ENCODE peak calls at places on chromosomes 3 and 15, in six cellular contexts. G, L, V, C, W and Z are unnamed samples.

GRCh38 chr15:52093539-52094502 is 18.8 kb downstream of the BCL2L10 start:
- DNase-seq in G (no peak), L (peak), V (peak), C (peak), W (peak), Z (peak)

GRCh38 chr3:40616420-40616819 is 91.7 kb downstream of the ZNF621 start:
- DNase-seq in G (no peak), L (no peak), V (no peak), C (no peak), W (no peak), Z (no peak)

GRCh38 chr3:16511561-16512434 is 1.7 kb downstream of the RFTN1 start:
- DNase-seq in G (peak), L (peak), V (peak), C (peak), W (no peak), Z (peak)

GRCh38 chr3:197578376-197578775 is 22.6 kb upstream of the BDH1 start:
- DNase-seq in G (no peak), L (no peak), V (no peak), C (no peak), W (no peak), Z (no peak)

GRCh38 chr3:143538577-143538981 is 309.7 kb downstream of the SLC9A9 start:
- DNase-seq in G (no peak), L (peak), V (peak), C (peak), W (no peak), Z (peak)

GRCh38 chr3:73094951-73095350 is 33.5 kb downstream of the EBLN2 start:
- DNase-seq in G (no peak), L (no peak), V (no peak), C (no peak), W (no peak), Z (no peak)

GRCh38 chr3:171374661-171375285 is 85.4 kb downstream of the TNIK start:
- DNase-seq in G (no peak), L (peak), V (peak), C (peak), W (no peak), Z (peak)

GRCh38 chr3:142588708-142589107 is 7.5 kb upstream of the PLS1 start:
- DNase-seq in G (no peak), L (no peak), V (no peak), C (no peak), W (no peak), Z (no peak)

GRCh38 chr3:23459437-23459836 is 256.3 kb downstream of the UBE2E2 start:
- DNase-seq in G (no peak), L (no peak), V (no peak), C (no peak), W (no peak), Z (peak)

GRCh38 chr3:23457697-23458096 is 254.6 kb downstream of the UBE2E2 start:
- DNase-seq in G (no peak), L (no peak), V (no peak), C (no peak), W (no peak), Z (no peak)

GRCh38 chr3:23455775-23456174 is 252.6 kb downstream of the UBE2E2 start:
- DNase-seq in G (no peak), L (peak), V (peak), C (peak), W (no peak), Z (peak)

GRCh38 chr3:23461069-23461468 is 257.9 kb downstream of the UBE2E2 start:
- DNase-seq in G (no peak), L (no peak), V (peak), C (no peak), W (no peak), Z (no peak)

DNA sequence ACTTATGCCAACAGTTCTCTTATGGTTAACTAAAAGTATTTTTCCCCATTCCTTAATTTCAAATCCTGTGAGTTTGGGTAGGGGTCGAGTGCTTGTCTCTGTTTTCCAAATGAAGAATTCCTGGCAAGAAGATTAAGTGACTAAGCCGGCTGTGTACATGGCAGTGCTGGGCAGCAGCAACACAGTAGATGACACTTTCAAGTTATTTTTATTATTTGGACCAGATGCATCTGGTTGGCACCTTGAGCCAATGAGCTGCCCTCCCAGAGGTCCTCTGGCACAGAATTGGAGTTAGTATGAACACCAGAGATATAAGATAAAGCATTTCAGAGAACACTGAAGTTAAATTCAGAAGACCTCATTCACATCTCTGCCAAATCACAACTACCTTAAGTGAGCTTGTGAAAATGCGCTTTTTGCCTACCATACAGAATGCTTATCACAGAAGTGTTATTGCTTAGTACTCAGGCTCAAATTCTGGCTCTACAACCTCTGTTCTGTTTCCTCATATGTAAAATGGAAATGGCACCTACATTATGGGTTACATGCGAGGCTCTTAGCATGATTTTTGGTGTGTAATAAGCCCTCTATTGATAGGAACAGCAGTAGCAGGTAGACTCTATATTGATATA is 256.9 kb downstream of the UBE2E2 start:
- DNase-seq in G (no peak), L (no peak), V (no peak), C (no peak), W (no peak), Z (no peak)
- H3K4me3 ChIP-seq in G (no peak), L (no peak), V (no peak), C (no peak), W (no peak), Z (no peak)

GRCh38 chr15:67240235-67241131 is 14.0 kb downstream of the AAGAB start:
- DNase-seq in G (no peak), L (no peak), V (no peak), C (peak), W (no peak), Z (no peak)
- TF ChIP-seq CTCF in G (no peak), L (no peak), V (peak), C (peak), W (peak), Z (peak)

GRCh38 chr3:46893146-46893748 is 15.7 kb downstream of the PTH1R start:
- DNase-seq in G (no peak), L (no peak), V (no peak), C (no peak), W (no peak), Z (no peak)
- H3K4me3 ChIP-seq in G (no peak), L (no peak), V (no peak), C (no peak), W (no peak), Z (no peak)

GRCh38 chr15:71538922-71539321 is 271.4 kb upstream of the NR2E3 start:
- DNase-seq in G (no peak), L (no peak), V (no peak), C (no peak), W (no peak), Z (no peak)
- TF ChIP-seq CTCF in G (no peak), L (no peak), V (no peak), C (no peak), W (no peak), Z (no peak)

GRCh38 chr15:40104296-40104864 is 4.3 kb downstream of the BMF start:
- DNase-seq in G (no peak), L (no peak), V (no peak), C (peak), W (no peak), Z (no peak)

GRCh38 chr15:40103864-40104271 is 4.8 kb downstream of the BMF start:
- DNase-seq in G (no peak), L (no peak), V (no peak), C (no peak), W (no peak), Z (no peak)

GRCh38 chr15:40106203-40107161 is 2.2 kb downstream of the BMF start:
- DNase-seq in G (no peak), L (peak), V (peak), C (peak), W (peak), Z (peak)

GRCh38 chr15:40105517-40106202 is 3.0 kb downstream of the BMF start:
- DNase-seq in G (no peak), L (no peak), V (no peak), C (no peak), W (no peak), Z (no peak)

GRCh38 chr15:40104865-40105516 is 3.7 kb downstream of the BMF start:
- DNase-seq in G (peak), L (peak), V (peak), C (peak), W (peak), Z (peak)
- H3K4me3 ChIP-seq in G (no peak), L (no peak), V (no peak), C (no peak), W (no peak), Z (no peak)

DNA sequence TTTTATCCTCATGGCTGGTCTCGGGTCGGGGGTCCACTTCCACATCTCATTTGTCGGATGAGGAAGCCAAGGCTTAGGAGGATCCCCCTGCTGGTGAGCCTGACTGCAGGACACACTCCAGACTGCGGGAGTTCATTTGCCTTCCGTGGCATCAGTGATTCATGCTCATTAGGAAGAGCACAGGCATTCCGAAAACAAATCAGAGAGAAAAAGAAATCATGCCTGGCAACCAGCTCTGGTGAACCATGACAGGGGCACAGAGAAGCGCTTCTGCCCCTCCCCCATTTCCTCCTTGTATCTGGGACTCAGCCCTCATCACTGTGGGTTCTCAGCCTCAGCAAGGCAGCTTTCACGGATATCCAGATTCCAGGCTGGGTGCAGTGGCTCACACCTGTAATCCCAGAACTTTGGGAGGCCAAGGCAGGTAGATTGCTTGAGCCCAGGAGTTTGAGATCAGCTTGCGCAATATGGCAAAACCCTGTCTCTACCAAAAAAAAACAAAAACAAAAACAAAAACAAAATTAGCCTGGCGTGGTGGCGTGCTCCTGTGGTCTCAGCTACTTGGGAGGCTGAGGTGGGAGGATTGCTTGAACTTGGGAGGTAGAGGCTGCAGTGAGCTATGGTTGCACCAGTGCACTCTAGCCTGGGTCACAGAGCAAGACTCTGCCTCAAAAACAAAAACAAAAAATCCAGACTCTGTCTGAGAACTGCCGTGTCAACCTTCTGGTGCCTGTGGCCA is 28.4 kb downstream of the IRAK2 start:
- DNase-seq in G (peak), L (peak), V (peak), C (peak), W (peak), Z (peak)
- TF ChIP-seq CTCF in G (no peak), L (peak), V (peak), C (peak), W (peak), Z (peak)

GRCh38 chr3:115659861-115660260 is 36.6 kb downstream of the GAP43 start:
- DNase-seq in G (no peak), L (peak), V (peak), C (no peak), W (no peak), Z (no peak)

GRCh38 chr3:115658032-115658336 is 34.7 kb downstream of the GAP43 start:
- DNase-seq in G (no peak), L (no peak), V (no peak), C (no peak), W (no peak), Z (no peak)

GRCh38 chr3:115658337-115659181 is 35.2 kb downstream of the GAP43 start:
- DNase-seq in G (peak), L (peak), V (peak), C (peak), W (peak), Z (peak)

GRCh38 chr3:115660646-115661442 is 37.5 kb downstream of the GAP43 start:
- DNase-seq in G (no peak), L (peak), V (no peak), C (no peak), W (no peak), Z (no peak)

GRCh38 chr3:115659253-115659652 is 35.9 kb downstream of the GAP43 start:
- DNase-seq in G (no peak), L (peak), V (no peak), C (no peak), W (no peak), Z (no peak)
- H3K4me3 ChIP-seq in G (peak), L (peak), V (no peak), C (no peak), W (no peak), Z (peak)